ENCODE peak calls at places on chromosome 9, in four cellular contexts. W is WTC11, P is SK-N-SH, U is K562. C is an unnamed sample.

GRCh38 chr9:116546711-116547581 is 140.2 kb upstream of the TRIM32 start:
- DNase-seq in W (no peak), P (no peak), U (no peak), C (no peak)

GRCh38 chr9:114396558-114397218 is 8.9 kb upstream of the AKNA start:
- DNase-seq in W (peak; percentile 50), P (no peak), U (peak; percentile 56), C (no peak)

GRCh38 chr9:37422289-37423104 is at the start of gene GRHPR:
- DNase-seq in W (peak; percentile 78), P (peak; percentile 95), U (peak; percentile 97), C (no peak)

GRCh38 chr9:33202552-33203300 is 35.6 kb upstream of the B4GALT1 start:
- DNase-seq in W (no peak), P (no peak), U (no peak), C (peak; percentile 72)

GRCh38 chr9:104743377-104743985 is 4.0 kb upstream of the NIPSNAP3A start:
- DNase-seq in W (no peak), P (peak; percentile 59), U (peak; percentile 82), C (peak; percentile 58)

GRCh38 chr9:72362118-72362531 is 2.9 kb downstream of the ZFAND5 start:
- DNase-seq in W (no peak), P (no peak), U (no peak), C (no peak)

GRCh38 chr9:91192379-91192775 is 169.3 kb downstream of the AUH start:
- DNase-seq in W (no peak), P (no peak), U (no peak), C (no peak)

GRCh38 chr9:120755827-120756434 is 37.3 kb downstream of the FBXW2 start:
- DNase-seq in W (peak; percentile 67), P (peak; percentile 86), U (peak; percentile 75), C (peak; percentile 30)

GRCh38 chr9:77013186-77013931 is 6.1 kb upstream of the FOXB2 start:
- DNase-seq in W (no peak), P (peak; percentile 12), U (no peak), C (no peak)

GRCh38 chr9:34989946-34990635 is 546 bp downstream of the DNAJB5 start:
- DNase-seq in W (peak; percentile 87), P (peak; percentile 86), U (peak; percentile 54), C (no peak)

GRCh38 chr9:89676281-89676680 is 71.5 kb downstream of the GADD45G start:
- DNase-seq in W (no peak), P (peak; percentile 56), U (no peak), C (no peak)

GRCh38 chr9:116218399-116218798 is 64.8 kb downstream of the PAPPA start:
- DNase-seq in W (no peak), P (no peak), U (no peak), C (no peak)

GRCh38 chr9:76818271-76818670 is 54.0 kb downstream of the PCA3 start:
- DNase-seq in W (no peak), P (no peak), U (peak; percentile 10), C (no peak)

GRCh38 chr9:77907581-77907980 is 124.0 kb downstream of the GNAQ start:
- DNase-seq in W (no peak), P (no peak), U (no peak), C (no peak)

GRCh38 chr9:114372971-114373591 is 14.7 kb downstream of the AKNA start:
- DNase-seq in W (no peak), P (no peak), U (no peak), C (peak; percentile 93)

GRCh38 chr9:100577776-100578448 is at the start of gene CAVIN4:
- DNase-seq in W (no peak), P (no peak), U (no peak), C (no peak)

GRCh38 chr9:7320139-7320538 is 479.4 kb downstream of the DMAC1 start:
- DNase-seq in W (no peak), P (peak; percentile 19), U (peak; percentile 4), C (no peak)

DNA sequence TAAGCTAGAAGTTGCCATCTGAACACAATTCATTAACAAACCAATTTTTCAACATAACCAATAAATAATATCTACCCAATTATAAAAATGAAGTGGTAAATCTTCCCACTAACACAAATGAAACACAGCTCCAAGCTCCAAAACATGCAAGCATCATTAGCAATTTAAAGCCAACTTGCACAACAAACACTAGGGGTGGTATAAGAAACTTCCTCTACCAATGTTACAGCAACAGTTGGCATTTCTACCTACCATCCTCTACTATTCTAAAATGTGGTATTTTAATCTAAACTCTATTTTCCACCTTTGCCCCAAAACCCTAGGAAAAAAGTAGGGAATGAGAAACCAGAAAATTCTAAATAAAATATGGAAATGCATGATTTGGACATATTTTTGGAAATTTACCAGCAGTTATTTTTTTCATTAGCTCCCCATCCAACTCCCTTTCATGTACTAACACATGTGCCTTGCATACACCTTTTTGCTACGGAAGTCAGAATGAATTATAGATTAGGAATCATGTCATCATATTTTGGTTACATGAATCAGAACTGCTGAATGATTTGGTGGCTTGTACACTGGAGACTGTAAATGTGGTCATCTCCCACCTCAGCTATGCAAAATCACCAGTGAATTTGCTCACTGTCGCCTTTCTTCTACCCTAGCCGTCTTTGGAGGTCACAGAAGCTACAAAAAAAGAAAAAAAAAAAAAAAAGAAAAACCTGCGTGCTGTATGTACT is 4.1 kb downstream of the NR6A1 start:
- DNase-seq in W (no peak), P (no peak), U (no peak), C (no peak)
- TF ChIP-seq USF1 in W (no peak), P (no peak), U (no peak), C (no peak)

GRCh38 chr9:754150-754931 is 87.2 kb upstream of the DMRT1 start:
- DNase-seq in W (no peak), P (no peak), U (no peak), C (no peak)

GRCh38 chr9:751137-752051 is 90.1 kb upstream of the DMRT1 start:
- DNase-seq in W (no peak), P (no peak), U (no peak), C (no peak)

GRCh38 chr9:752681-753200 is 88.8 kb upstream of the DMRT1 start:
- DNase-seq in W (no peak), P (no peak), U (no peak), C (no peak)

GRCh38 chr9:750264-750967 is 91.1 kb upstream of the DMRT1 start:
- DNase-seq in W (no peak), P (no peak), U (no peak), C (no peak)

GRCh38 chr9:752201-752600 is 89.3 kb upstream of the DMRT1 start:
- DNase-seq in W (no peak), P (no peak), U (no peak), C (no peak)
- TF ChIP-seq USF1 in W (no peak), P (no peak), U (no peak), C (no peak)

DNA sequence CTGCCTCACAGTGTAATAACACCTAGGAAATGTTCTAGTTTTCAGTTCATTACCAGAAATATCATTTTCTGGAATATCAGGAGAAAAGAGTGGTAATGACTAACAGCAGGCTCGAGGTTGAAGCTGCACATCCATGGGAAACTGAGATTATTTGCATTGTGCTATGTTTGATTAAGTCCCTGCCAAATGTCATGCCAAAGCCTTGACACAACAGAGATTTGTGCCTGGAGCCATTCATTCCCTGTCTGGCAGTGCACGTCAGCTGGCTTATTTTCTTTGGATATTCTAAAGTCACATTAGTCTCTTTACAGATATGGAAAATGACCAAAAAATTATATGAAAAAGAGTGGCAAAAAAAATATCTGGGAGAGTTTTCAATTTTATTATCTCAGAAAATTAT is 848.0 kb downstream of the PTPRD start:
- DNase-seq in W (no peak), P (peak; percentile 11), U (no peak), C (no peak)
- TF ChIP-seq USF1 in W (no peak), P (no peak), U (no peak), C (no peak)

GRCh38 chr9:135758056-135758455 is 56.1 kb downstream of the KCNT1 start:
- DNase-seq in W (no peak), P (no peak), U (no peak), C (no peak)

GRCh38 chr9:135760465-135760864 is 58.5 kb downstream of the KCNT1 start:
- DNase-seq in W (no peak), P (no peak), U (no peak), C (no peak)

GRCh38 chr9:135761150-135761844 is 59.3 kb downstream of the KCNT1 start:
- DNase-seq in W (no peak), P (no peak), U (no peak), C (no peak)

GRCh38 chr9:135758870-135759269 is 56.9 kb downstream of the KCNT1 start:
- DNase-seq in W (no peak), P (no peak), U (no peak), C (no peak)

GRCh38 chr9:135759676-135760300 is 57.8 kb downstream of the KCNT1 start:
- DNase-seq in W (no peak), P (no peak), U (no peak), C (no peak)
- TF ChIP-seq USF1 in W (no peak), P (no peak), U (no peak), C (no peak)

GRCh38 chr9:8845376-8845775 is 1045.8 kb upstream of the DMAC1 start:
- DNase-seq in W (no peak), P (peak; percentile 27), U (no peak), C (no peak)

GRCh38 chr9:8842402-8843193 is 1043.0 kb upstream of the DMAC1 start:
- DNase-seq in W (no peak), P (no peak), U (no peak), C (no peak)

GRCh38 chr9:8850916-8851315 is 1051.3 kb upstream of the DMAC1 start:
- DNase-seq in W (no peak), P (no peak), U (no peak), C (no peak)

GRCh38 chr9:8845808-8846207 is 1046.2 kb upstream of the DMAC1 start:
- DNase-seq in W (no peak), P (peak; percentile 46), U (no peak), C (no peak)
- TF ChIP-seq USF1 in W (no peak), P (no peak), U (no peak), C (no peak)

GRCh38 chr9:8659121-8659520 is 859.5 kb upstream of the DMAC1 start:
- DNase-seq in W (no peak), P (no peak), U (no peak), C (no peak)

GRCh38 chr9:8666060-8666459 is 866.5 kb upstream of the DMAC1 start:
- DNase-seq in W (no peak), P (no peak), U (no peak), C (no peak)

GRCh38 chr9:8660383-8660782 is 860.8 kb upstream of the DMAC1 start:
- DNase-seq in W (no peak), P (no peak), U (no peak), C (no peak)
- TF ChIP-seq USF1 in W (no peak), P (no peak), U (no peak), C (no peak)

C was measured in GM12878.